ENCODE peak calls at places on chromosomes 1 and 21, in nine cellular contexts. Q, R, A, B, N, I, H, V and D are unnamed samples. For H3K4me1 and H3K9me3, the result is how much of the 10 kb centered on the place peaks cover.

GRCh38 chr1:15311886-15312285 is 64.9 kb downstream of the FHAD1 start:
- DNase-seq in A (no peak), B (peak), H (no peak), Q (no peak), R (no peak), V (no peak), I (no peak), N (no peak), D (no peak)

GRCh38 chr1:55555971-55556370 is 340.8 kb upstream of the USP24 start:
- DNase-seq in A (no peak), B (no peak), V (no peak), N (no peak), H (no peak), R (no peak), I (no peak), Q (no peak), D (no peak)

GRCh38 chr1:24454684-24455091 is 39.1 kb downstream of the NIPAL3 start:
- DNase-seq in I (no peak), Q (no peak), V (no peak), H (no peak), R (no peak), A (no peak), N (no peak), B (peak), D (no peak)

GRCh38 chr1:44237721-44238457 is 24.6 kb downstream of the DMAP1 start:
- DNase-seq in Q (peak), A (no peak), N (peak), R (no peak), V (peak), H (no peak), I (peak), B (peak), D (peak)

GRCh38 chr1:155196893-155197638 is 10.6 kb downstream of the THBS3 start:
- DNase-seq in V (no peak), N (no peak), I (peak), H (no peak), A (no peak), R (peak), Q (no peak), B (no peak), D (peak)

GRCh38 chr21:42522771-42523170 is 9.1 kb downstream of the SLC37A1 start:
- DNase-seq in H (no peak), A (no peak), N (no peak), Q (no peak), R (no peak), V (no peak), I (peak), B (no peak), D (peak)

GRCh38 chr21:31221051-31221450 is 123.0 kb downstream of the TIAM1 start:
- DNase-seq in Q (no peak), V (no peak), R (no peak), B (no peak), I (no peak), A (no peak), N (no peak), H (no peak), D (no peak)

GRCh38 chr1:44296067-44296466 is 59.0 kb downstream of the ERI3 start:
- DNase-seq in H (no peak), A (no peak), R (no peak), Q (no peak), I (peak), V (no peak), N (no peak), B (no peak), D (no peak)

GRCh38 chr1:204073837-204074273 is 940 bp downstream of the SOX13 start:
- DNase-seq in R (no peak), A (no peak), B (no peak), I (peak), V (no peak), N (no peak), H (no peak), Q (no peak), D (no peak)

GRCh38 chr21:32653326-32653901 is 41.2 kb upstream of the CFAP298 start:
- DNase-seq in A (no peak), R (no peak), H (no peak), I (no peak), Q (no peak), V (peak), N (no peak), B (peak), D (no peak)

GRCh38 chr1:160544647-160545046 is 21.6 kb upstream of the SLAMF6 start:
- DNase-seq in I (no peak), B (peak), V (no peak), A (no peak), R (no peak), H (no peak), Q (no peak), N (no peak), D (no peak)

GRCh38 chr21:34135330-34135729 is 62.0 kb downstream of the MRPS6 start:
- DNase-seq in N (no peak), R (no peak), V (no peak), H (no peak), Q (no peak), B (no peak), A (no peak), I (no peak), D (no peak)

GRCh38 chr1:54229281-54229891 is 29.4 kb downstream of the MRPL37 start:
- DNase-seq in V (peak), I (no peak), B (peak), Q (no peak), R (peak), A (no peak), N (no peak), H (no peak), D (no peak)

GRCh38 chr1:19073311-19074186 is 117.1 kb upstream of the IFFO2 start:
- DNase-seq in V (no peak), B (no peak), Q (peak), A (peak), I (no peak), R (no peak), H (no peak), N (peak), D (no peak)

GRCh38 chr1:177311111-177311510 is 140.4 kb downstream of the BRINP2 start:
- DNase-seq in N (no peak), B (no peak), I (no peak), A (no peak), R (no peak), V (no peak), H (no peak), Q (no peak), D (no peak)

GRCh38 chr1:38020361-38020760 is 7.8 kb downstream of the UTP11 start:
- DNase-seq in R (no peak), Q (no peak), B (peak), H (no peak), A (no peak), I (no peak), V (no peak), N (no peak), D (no peak)
- H3K4me1 ChIP-seq in R (under half), Q (under half), B (under half), H (under half), A (under half), I (under half), V (under half), N (under half), D (under half)

GRCh38 chr21:20774737-20775136 is 223.5 kb upstream of the NCAM2 start:
- DNase-seq in N (no peak), B (no peak), V (no peak), H (no peak), Q (no peak), A (no peak), I (no peak), R (no peak), D (no peak)
- H3K9me3 ChIP-seq in N (under half), B (under half), V (under half), H (under half), Q (under half), A (under half), I (under half), R (under half), D (under half)

GRCh38 chr1:226209307-226210059 is 14.0 kb upstream of the MIXL1 start:
- DNase-seq in R (no peak), V (no peak), I (no peak), A (no peak), B (no peak), H (no peak), N (no peak), Q (no peak), D (no peak)

GRCh38 chr1:226210571-226211176 is 12.8 kb upstream of the MIXL1 start:
- DNase-seq in V (no peak), N (no peak), Q (no peak), R (no peak), A (no peak), H (no peak), B (no peak), I (no peak), D (no peak)

GRCh38 chr1:226204198-226204597 is 17.7 kb upstream of the ACBD3 start:
- DNase-seq in H (no peak), A (no peak), V (no peak), N (no peak), I (no peak), R (no peak), Q (no peak), B (no peak), D (no peak)

GRCh38 chr1:226203693-226204092 is 17.2 kb upstream of the ACBD3 start:
- DNase-seq in N (no peak), H (no peak), B (no peak), Q (no peak), I (no peak), V (no peak), R (no peak), A (no peak), D (no peak)

DNA sequence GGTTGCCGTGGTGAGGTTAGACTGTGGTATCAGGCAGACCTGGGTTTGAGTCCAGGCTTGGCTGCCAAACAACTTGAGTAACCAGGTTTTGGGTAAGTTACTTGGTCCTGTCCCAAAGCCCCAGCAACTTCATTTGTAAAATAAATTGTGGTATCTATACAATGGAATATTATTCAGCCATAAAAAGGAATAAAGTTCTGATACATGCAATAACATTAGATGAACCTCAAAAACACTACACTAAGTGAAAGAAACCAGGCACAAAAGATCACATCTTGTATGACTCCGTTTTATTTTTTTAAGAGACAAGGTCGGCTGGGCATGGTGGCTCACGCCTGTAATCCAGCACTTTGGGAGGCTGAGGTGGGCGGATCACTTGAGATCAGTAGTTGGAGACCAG is 16.4 kb upstream of the MIXL1 start:
- DNase-seq in N (no peak), I (no peak), A (no peak), R (no peak), Q (no peak), B (no peak), V (no peak), H (no peak), D (no peak)
- TF ChIP-seq POLR2A in N (no peak), I (no peak), A (no peak), R (no peak), Q (no peak), B (no peak), V (no peak), H (no peak), D (no peak)

DNA sequence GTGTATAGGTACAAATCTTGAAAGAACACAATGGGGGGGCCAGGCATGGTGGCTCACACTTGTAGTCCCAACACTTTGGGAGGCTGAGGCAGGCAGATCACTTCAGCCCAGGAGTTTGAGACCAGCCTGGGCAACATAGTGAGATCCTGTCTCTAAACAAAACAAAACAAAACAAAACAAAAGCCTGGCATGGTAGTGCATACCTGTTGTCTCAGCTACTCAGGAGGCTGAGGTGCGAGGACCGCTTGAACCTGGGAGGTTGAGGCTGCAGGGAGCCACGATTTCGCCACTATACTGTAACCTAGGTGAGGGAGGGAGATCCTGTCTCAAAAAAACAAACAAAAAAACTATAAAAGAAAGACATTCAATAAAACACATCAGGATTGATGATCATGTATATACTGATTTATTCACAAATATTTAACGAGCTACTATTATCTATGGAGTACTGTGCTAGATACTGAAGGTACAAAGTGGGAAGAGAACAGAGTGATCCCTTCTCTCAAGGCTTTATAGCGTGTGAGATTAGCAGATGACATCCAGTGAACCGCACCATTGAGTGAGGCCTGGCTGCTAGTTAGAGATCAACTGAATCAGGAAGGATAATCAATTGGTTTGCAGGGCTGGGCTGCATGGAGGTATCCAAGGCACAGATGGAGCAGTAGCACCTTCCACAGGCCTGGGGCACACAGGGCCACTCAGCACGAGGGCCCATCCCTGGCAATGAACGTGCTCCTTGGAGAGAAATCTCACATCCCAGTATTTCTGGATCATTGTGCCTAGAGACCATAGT is 26.4 kb downstream of the ELF3 start:
- DNase-seq in R (no peak), N (no peak), H (no peak), B (no peak), I (no peak), A (no peak), V (no peak), Q (no peak), D (no peak)
- H3K4me1 ChIP-seq in R (half or more), N (under half), H (under half), B (under half), I (under half), A (under half), V (under half), Q (under half), D (under half)

GRCh38 chr1:83559531-83559930 is 439.4 kb downstream of the TTLL7 start:
- DNase-seq in B (no peak), A (no peak), I (no peak), N (no peak), R (no peak), V (no peak), Q (no peak), H (no peak), D (no peak)
- H3K9me3 ChIP-seq in B (under half), A (under half), I (under half), N (under half), R (under half), V (under half), Q (under half), H (under half), D (under half)

GRCh38 chr1:119647734-119648619 is at the start of gene ZNF697:
- DNase-seq in R (peak), Q (peak), N (peak), A (peak), I (peak), V (peak), H (peak), B (peak), D (peak)
- TF ChIP-seq POLR2A in R (peak), Q (peak), N (peak), A (peak), I (peak), V (peak), H (peak), B (peak), D (peak)

GRCh38 chr1:21926814-21927530 is 10.1 kb downstream of the HSPG2 start:
- DNase-seq in B (peak), Q (peak), N (no peak), R (no peak), I (peak), H (no peak), A (no peak), V (peak), D (no peak)
- H3K4me1 ChIP-seq in B (half or more), Q (half or more), N (under half), R (under half), I (under half), H (under half), A (under half), V (half or more), D (half or more)